ENCODE peak calls at places on chromosome 6, in five cellular contexts. B, Q, T, C and E are unnamed samples.

GRCh38 chr6:145814035-145814500 is 527 bp downstream of the FBXO30 start:
- DNase-seq in B (peak; percentile 54), Q (peak; percentile 20), T (peak; percentile 34), C (peak; percentile 43), E (no peak)

GRCh38 chr6:117540670-117541069 is 58.2 kb downstream of the DCBLD1 start:
- DNase-seq in B (no peak), Q (no peak), T (no peak), C (no peak), E (peak; percentile 31)

GRCh38 chr6:166958926-166959861 is 2.8 kb upstream of the RNASET2 start:
- DNase-seq in B (peak; percentile 75), Q (no peak), T (no peak), C (peak; percentile 45), E (no peak)

GRCh38 chr6:138541793-138542481 is 42.6 kb upstream of the NHSL1 start:
- DNase-seq in B (no peak), Q (no peak), T (no peak), C (no peak), E (no peak)

GRCh38 chr6:95578106-95578410 is 723 bp downstream of the MANEA start:
- DNase-seq in B (peak; percentile 15), Q (no peak), T (no peak), C (peak; percentile 10), E (peak; percentile 1)

GRCh38 chr6:31740397-31741223 is 805 bp downstream of the MSH5 start:
- DNase-seq in B (no peak), Q (no peak), T (no peak), C (peak; percentile 67), E (no peak)

GRCh38 chr6:70225052-70225451 is 77.8 kb downstream of the COL9A1 start:
- DNase-seq in B (no peak), Q (no peak), T (no peak), C (no peak), E (no peak)

GRCh38 chr6:127023001-127023778 is 95.3 kb upstream of the RSPO3 start:
- DNase-seq in B (peak; percentile 93), Q (no peak), T (no peak), C (no peak), E (no peak)

GRCh38 chr6:16585805-16586204 is 175.5 kb downstream of the ATXN1 start:
- DNase-seq in B (no peak), Q (no peak), T (no peak), C (no peak), E (no peak)

GRCh38 chr6:80605165-80605989 is 498.9 kb downstream of the BCKDHB start:
- DNase-seq in B (peak; percentile 18), Q (no peak), T (peak; percentile 21), C (no peak), E (peak; percentile 68)

GRCh38 chr6:117602151-117602898 is at the start of gene GOPC:
- DNase-seq in B (peak; percentile 98), Q (peak; percentile 93), T (peak; percentile 95), C (peak; percentile 97), E (peak; percentile 98)

GRCh38 chr6:166168616-166169548 is 1.2 kb upstream of the TBXT start:
- DNase-seq in B (no peak), Q (no peak), T (no peak), C (peak; percentile 6), E (no peak)

GRCh38 chr6:24927985-24928735 is 7.6 kb downstream of the RIPOR2 start:
- DNase-seq in B (no peak), Q (no peak), T (no peak), C (no peak), E (peak; percentile 93)

GRCh38 chr6:163415620-163416379 is 1.3 kb downstream of the QKI start:
- DNase-seq in B (peak; percentile 53), Q (peak; percentile 72), T (peak; percentile 64), C (peak; percentile 78), E (peak; percentile 52)

GRCh38 chr6:158649289-158650143 is at the start of gene SYTL3:
- DNase-seq in B (no peak), Q (peak; percentile 95), T (no peak), C (no peak), E (peak; percentile 82)

GRCh38 chr6:158655569-158656450 is 6.0 kb downstream of the SYTL3 start:
- DNase-seq in B (no peak), Q (no peak), T (no peak), C (no peak), E (peak; percentile 21)

GRCh38 chr6:158654960-158655485 is 5.2 kb downstream of the SYTL3 start:
- DNase-seq in B (no peak), Q (no peak), T (no peak), C (no peak), E (peak; percentile 79)

GRCh38 chr6:158653577-158654354 is 3.9 kb downstream of the SYTL3 start:
- DNase-seq in B (no peak), Q (peak; percentile 91), T (no peak), C (no peak), E (peak; percentile 72)

GRCh38 chr6:158654498-158654897 is 4.6 kb downstream of the SYTL3 start:
- DNase-seq in B (peak; percentile 41), Q (no peak), T (peak; percentile 57), C (no peak), E (peak; percentile 94)
- TF ChIP-seq SMC3 in B (no peak), Q (no peak), T (no peak), C (no peak), E (no peak)

DNA sequence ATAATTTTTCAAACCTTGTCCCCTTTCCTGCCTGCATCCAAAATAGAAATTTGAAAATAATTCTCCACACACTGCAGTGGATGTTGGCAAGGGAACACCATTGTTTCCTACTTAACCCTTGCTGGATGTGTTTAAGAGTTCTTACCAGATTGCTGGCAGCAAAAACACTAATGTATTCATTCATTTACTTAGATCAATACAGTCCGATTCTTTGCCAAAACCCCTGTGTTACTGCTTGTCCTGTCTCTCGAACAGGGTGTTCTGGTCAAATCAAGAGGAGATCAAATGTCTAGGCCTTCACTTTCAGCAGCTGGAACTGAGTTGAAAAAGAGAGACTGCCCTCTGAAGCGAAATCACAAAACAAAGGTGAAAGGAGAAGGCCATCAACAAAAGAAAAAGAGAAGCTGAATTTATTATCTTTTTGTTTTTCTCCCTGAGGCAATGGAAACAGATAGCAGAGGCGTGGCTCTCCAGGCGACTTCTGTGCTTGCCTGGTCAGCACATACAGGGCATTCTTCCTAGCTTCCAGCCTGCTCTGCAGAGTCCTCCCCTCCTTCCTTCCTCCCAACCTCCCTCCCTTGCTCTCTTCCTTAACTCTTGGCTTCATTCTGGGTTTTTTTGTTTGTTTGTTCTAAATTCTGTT is 44.1 kb upstream of the GCM1 start:
- DNase-seq in B (no peak), Q (no peak), T (no peak), C (no peak), E (no peak)
- TF ChIP-seq RFX5 in B (no peak), Q (no peak), T (no peak), C (no peak), E (no peak)

GRCh38 chr6:156916108-156916801 is 139.1 kb downstream of the ARID1B start:
- DNase-seq in B (no peak), Q (no peak), T (no peak), C (no peak), E (peak; percentile 37)
- H3K9ac ChIP-seq in B (no peak overlapping the region), Q (peak overlapping the region; percentile 40), T (no peak overlapping the region), C (no peak overlapping the region), E (no peak overlapping the region)

GRCh38 chr6:135525550-135525949 is 28.0 kb upstream of the AHI1 start:
- DNase-seq in B (no peak), Q (no peak), T (no peak), C (peak; percentile 30), E (no peak)
- TF ChIP-seq SMC3 in B (no peak), Q (no peak), T (no peak), C (no peak), E (no peak)

DNA sequence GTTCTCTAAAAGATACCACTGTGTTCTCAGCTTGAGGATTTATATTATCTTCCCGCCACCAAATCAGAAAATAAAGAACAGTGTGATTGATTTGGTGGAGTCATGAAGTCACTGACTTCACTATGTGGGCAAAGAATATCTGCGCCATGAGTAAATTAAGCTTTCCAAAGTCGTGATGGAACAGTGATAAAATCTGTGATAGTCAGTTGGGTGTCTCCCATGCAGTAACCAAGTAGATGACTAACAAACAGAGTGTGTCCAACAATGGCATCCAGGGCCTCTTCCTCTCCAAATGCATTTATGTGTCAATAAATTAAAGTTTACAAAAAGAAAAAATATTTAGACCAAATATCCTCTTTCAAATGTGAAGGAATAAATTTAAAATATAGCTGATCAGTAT is 87.0 kb upstream of the DST start:
- DNase-seq in B (no peak), Q (no peak), T (no peak), C (no peak), E (peak; percentile 72)
- TF ChIP-seq RFX5 in B (no peak), Q (no peak), T (no peak), C (no peak), E (no peak)

GRCh38 chr6:136791296-136792065 is 796 bp downstream of the MAP3K5 start:
- DNase-seq in B (no peak), Q (peak; percentile 89), T (peak; percentile 44), C (peak; percentile 48), E (peak; percentile 67)
- H3K9ac ChIP-seq in B (no peak overlapping the region), Q (peak overlapping the region; percentile 90), T (peak overlapping the region; percentile 95), C (peak overlapping the region; percentile 83), E (peak overlapping the region; percentile 89)